ENCODE peak calls at places on chromosomes 7 and 10, in four cellular contexts. L is glomerular endothelial cell; N is GM04504; S is effector CD4-positive, alpha-beta T cell. G is an unnamed sample.

GRCh38 chr10:112456533-112456932 is 9.5 kb downstream of the VTI1A start:
- DNase-seq in S (no peak), L (no peak), N (no peak), G (no peak)

GRCh38 chr7:70694357-70694908 is 437.5 kb upstream of the GALNT17 start:
- DNase-seq in L (no peak), N (no peak), S (no peak), G (no peak)

GRCh38 chr10:11298116-11298515 is 280.4 kb downstream of the CELF2 start:
- DNase-seq in N (no peak), L (no peak), S (no peak), G (no peak)

GRCh38 chr7:142036384-142036783 is 40.7 kb downstream of the MGAM start:
- DNase-seq in N (no peak), S (no peak), L (no peak), G (no peak)

GRCh38 chr10:78925800-78926319 is 142.9 kb upstream of the ZMIZ1 start:
- DNase-seq in N (peak; percentile 86), S (no peak), L (no peak), G (peak; percentile 92)

GRCh38 chr10:29482591-29483421 is 152.0 kb downstream of the SVIL start:
- DNase-seq in N (no peak), S (no peak), L (no peak), G (no peak)

GRCh38 chr10:20114179-20114578 is 297.9 kb downstream of the PLXDC2 start:
- DNase-seq in N (no peak), L (no peak), S (no peak), G (no peak)

GRCh38 chr10:133178357-133179127 is 18.5 kb downstream of the KNDC1 start:
- DNase-seq in L (no peak), S (no peak), N (no peak), G (no peak)

GRCh38 chr10:95650232-95650631 is 6.3 kb downstream of the ALDH18A1 start:
- DNase-seq in L (no peak), S (no peak), N (no peak), G (no peak)

GRCh38 chr7:11492307-11492706 is 339.7 kb downstream of the THSD7A start:
- DNase-seq in L (no peak), S (no peak), N (no peak), G (no peak)

GRCh38 chr7:131555565-131556054 is 818 bp downstream of the PODXL start:
- DNase-seq in S (no peak), L (no peak), N (no peak), G (no peak)

GRCh38 chr10:119306964-119307363 is 99.6 kb downstream of the GRK5 start:
- DNase-seq in L (no peak), N (no peak), S (no peak), G (no peak)

GRCh38 chr7:110090113-110090820 is 1000.7 kb upstream of the LRRN3 start:
- DNase-seq in S (no peak), L (peak; percentile 4), N (no peak), G (no peak)

GRCh38 chr10:133422821-133423771 is 1.3 kb downstream of the SPRN start:
- DNase-seq in N (no peak), S (no peak), L (no peak), G (no peak)

GRCh38 chr10:129096340-129096984 is 370.6 kb upstream of the MGMT start:
- DNase-seq in N (peak; percentile 11), S (no peak), L (no peak), G (no peak)

GRCh38 chr10:44339218-44339617 is 45.7 kb downstream of the CXCL12 start:
- DNase-seq in S (no peak), L (no peak), N (no peak), G (no peak)

GRCh38 chr10:122567056-122567660 is 6.6 kb downstream of the DMBT1 start:
- DNase-seq in L (no peak), S (no peak), N (no peak), G (no peak)

GRCh38 chr10:63666836-63667383 is 145.7 kb downstream of the REEP3 start:
- DNase-seq in S (no peak), N (peak; percentile 84), L (no peak), G (peak; percentile 90)

GRCh38 chr7:126361183-126361582 is 891.6 kb downstream of the GRM8 start:
- DNase-seq in L (no peak), N (no peak), S (no peak), G (no peak)

GRCh38 chr7:154693646-154694045 is 309.3 kb downstream of the PAXIP1 start:
- DNase-seq in L (no peak), N (no peak), S (no peak), G (no peak)

GRCh38 chr10:31940839-31941653 is 12.4 kb upstream of the ARHGAP12 start:
- DNase-seq in N (peak; percentile 94), L (no peak), S (no peak), G (peak; percentile 92)

GRCh38 chr7:142001163-142001874 is 5.6 kb downstream of the MGAM start:
- DNase-seq in N (no peak), S (no peak), L (no peak), G (no peak)

GRCh38 chr7:101094791-101095375 is 9.6 kb downstream of the TRIM56 start:
- DNase-seq in L (no peak), S (no peak), N (no peak), G (no peak)

GRCh38 chr7:156496491-156497264 is 143.9 kb upstream of the RNF32 start:
- DNase-seq in N (no peak), S (no peak), L (no peak), G (no peak)

GRCh38 chr7:29319719-29320521 is 125.3 kb downstream of the CHN2 start:
- DNase-seq in L (no peak), N (no peak), S (no peak), G (no peak)

GRCh38 chr7:157273208-157274202 is 63.3 kb upstream of the DNAJB6 start:
- DNase-seq in N (peak; percentile 38), L (no peak), S (peak; percentile 42), G (no peak)

GRCh38 chr7:80856769-80857168 is 62.1 kb downstream of the SEMA3C start:
- DNase-seq in L (no peak), S (no peak), N (no peak), G (no peak)

GRCh38 chr10:106467506-106467905 is 697.0 kb downstream of the SORCS1 start:
- DNase-seq in L (no peak), S (no peak), N (no peak), G (no peak)

GRCh38 chr7:2626498-2627117 is 5.2 kb upstream of the TTYH3 start:
- DNase-seq in L (peak; percentile 51), S (no peak), N (peak; percentile 78), G (peak; percentile 51)

GRCh38 chr7:82677064-82677463 is 233.5 kb upstream of the CACNA2D1 start:
- DNase-seq in N (no peak), S (no peak), L (no peak), G (no peak)

GRCh38 chr10:74589226-74589673 is 237.2 kb upstream of the KAT6B start:
- DNase-seq in L (peak; percentile 98), S (peak; percentile 88), N (peak; percentile 99), G (peak; percentile 95)

GRCh38 chr7:79282882-79283602 is 170.4 kb downstream of the MAGI2 start:
- DNase-seq in N (peak; percentile 38), S (no peak), L (peak; percentile 77), G (peak; percentile 42)

GRCh38 chr10:101139421-101139911 is 8.4 kb downstream of the TLX1 start:
- DNase-seq in S (no peak), N (no peak), L (no peak), G (no peak)

GRCh38 chr7:8035190-8035589 is 66.6 kb downstream of the GLCCI1 start:
- DNase-seq in L (no peak), S (no peak), N (no peak), G (no peak)

GRCh38 chr10:128751284-128751683 is 625.1 kb upstream of the MKI67 start:
- DNase-seq in S (no peak), N (no peak), L (no peak), G (no peak)

GRCh38 chr7:127485482-127485881 is 93.0 kb upstream of the ZNF800 start:
- DNase-seq in L (no peak), N (no peak), S (no peak), G (no peak)

GRCh38 chr10:1726861-1727260 is 10.5 kb downstream of the ADARB2 start:
- DNase-seq in L (no peak), S (no peak), N (no peak), G (no peak)

GRCh38 chr10:62116896-62117295 is 151.7 kb downstream of the RTKN2 start:
- DNase-seq in L (no peak), S (no peak), N (no peak), G (no peak)

G was measured in GM04503.